ENCODE peak calls at places on chromosomes 4 and X, in seven cellular contexts. P is GM12891, D is RPMI8226, M is head of caudate nucleus, C is brain microvascular endothelial cell, A is mesendoderm, B is AG09309. Z is an unnamed sample.
A peak's percentile ranks its signal among the peaks of the same experiment; 100 is the strongest.

GRCh38 chrX:14015941-14016340 is 13.8 kb downstream of the GEMIN8 start:
- DNase-seq in P (no peak), D (no peak), M (no peak), C (no peak), A (no peak), B (no peak), Z (no peak)

GRCh38 chrX:47518105-47518504 is 35.1 kb upstream of the ZNF41 start:
- DNase-seq in P (no peak), D (no peak), M (no peak), C (no peak), A (peak; percentile 68), B (no peak), Z (no peak)

GRCh38 chr4:40323866-40324265 is 11.3 kb upstream of the CHRNA9 start:
- DNase-seq in P (no peak), D (no peak), M (no peak), C (no peak), A (peak; percentile 51), B (no peak), Z (no peak)

GRCh38 chr4:186170966-186171365 is 20.4 kb upstream of the CYP4V2 start:
- DNase-seq in P (no peak), D (no peak), M (no peak), C (no peak), A (no peak), B (no peak), Z (no peak)

GRCh38 chrX:64894454-64895038 is 81.7 kb downstream of the ZC4H2 start:
- DNase-seq in P (no peak), D (peak; percentile 28), M (no peak), C (no peak), A (peak; percentile 71), B (no peak), Z (no peak)

GRCh38 chr4:36399762-36400353 is 118.4 kb downstream of the DTHD1 start:
- DNase-seq in P (no peak), D (peak; percentile 18), M (peak; percentile 2), C (no peak), A (no peak), B (no peak), Z (no peak)

GRCh38 chr4:162274354-162274753 is 110.6 kb upstream of the FSTL5 start:
- DNase-seq in P (no peak), D (peak; percentile 75), M (no peak), C (no peak), A (no peak), B (no peak), Z (no peak)

GRCh38 chr4:80143305-80143679 is 54.0 kb upstream of the PRDM8 start:
- DNase-seq in P (no peak), D (no peak), M (no peak), C (no peak), A (peak; percentile 12), B (no peak), Z (no peak)

GRCh38 chr4:7514281-7514680 is 79.6 kb upstream of the PSAPL1 start:
- DNase-seq in P (no peak), D (no peak), M (no peak), C (no peak), A (no peak), B (no peak), Z (no peak)

GRCh38 chr4:47145630-47146029 is 114.3 kb downstream of the GABRB1 start:
- DNase-seq in P (peak; percentile 2), D (no peak), M (no peak), C (peak; percentile 94), A (peak; percentile 55), B (no peak), Z (peak; percentile 25)

GRCh38 chrX:64204701-64205440 is 637 bp downstream of the AMER1 start:
- DNase-seq in P (peak; percentile 35), D (peak; percentile 48), M (peak; percentile 21), C (no peak), A (peak; percentile 52), B (no peak), Z (peak; percentile 81)

GRCh38 chrX:154529206-154529612 is 13.2 kb upstream of the FAM3A start:
- DNase-seq in P (no peak), D (no peak), M (no peak), C (no peak), A (no peak), B (no peak), Z (peak; percentile 81)

GRCh38 chr4:4788573-4788972 is 70.9 kb upstream of the MSX1 start:
- DNase-seq in P (no peak), D (no peak), M (no peak), C (no peak), A (no peak), B (no peak), Z (no peak)

GRCh38 chrX:45267007-45267406 is 66.3 kb upstream of the DIPK2B start:
- DNase-seq in P (no peak), D (no peak), M (no peak), C (no peak), A (no peak), B (no peak), Z (no peak)

GRCh38 chr4:74098628-74098995 is 383 bp downstream of the CXCL2 start:
- DNase-seq in P (no peak), D (no peak), M (no peak), C (no peak), A (no peak), B (no peak), Z (no peak)

GRCh38 chr4:20305976-20306375 is 54.3 kb downstream of the SLIT2 start:
- DNase-seq in P (no peak), D (no peak), M (no peak), C (no peak), A (no peak), B (no peak), Z (no peak)

GRCh38 chr4:121272526-121272925 is 108.3 kb downstream of the QRFPR start:
- DNase-seq in P (no peak), D (peak; percentile 68), M (no peak), C (peak; percentile 56), A (peak; percentile 92), B (no peak), Z (no peak)